ENCODE peak calls at places on chromosomes 5 and 9, in ten cellular contexts. S is right cardiac atrium; N is left lung; Z is naive thymus-derived CD4-positive, alpha-beta T cell; G is effector memory CD8-positive, alpha-beta T cell; R is heart left ventricle; J is activated T-cell treated with anti-CD3 and anti-CD28 coated beads, Interleukin-2, amount 50 U/mL, for 4 hours; B is gastrocnemius medialis; E is activated CD8-positive, alpha-beta T cell treated with anti-CD3 and anti-CD28 coated beads, Interleukin-2, amount 10 ng/mL, durations not matched to agents 7 days and 5 days; V is left cardiac atrium. A is an unnamed sample.

GRCh38 chr9:37719526-37719925 is 34.1 kb upstream of the TRMT10B start:
- ATAC-seq in E (no peak), R (no peak), S (no peak), G (no peak), B (no peak), Z (no peak), J (no peak), V (no peak), N (no peak), A (no peak)

GRCh38 chr5:10633271-10634049 is 69.6 kb downstream of the ANKRD33B start:
- ATAC-seq in Z (no peak), E (peak), R (peak), V (no peak), S (no peak), J (no peak), N (no peak), B (no peak), G (peak), A (no peak)

GRCh38 chr9:34717996-34718614 is 8.2 kb upstream of the CCL21 start:
- ATAC-seq in R (no peak), J (no peak), G (no peak), E (no peak), Z (no peak), N (peak), S (peak), B (no peak), V (no peak), A (no peak)

GRCh38 chr9:79629721-79630120 is 58.0 kb downstream of the TLE4 start:
- ATAC-seq in G (no peak), J (no peak), V (no peak), N (no peak), S (no peak), Z (no peak), R (no peak), B (no peak), E (no peak), A (no peak)

GRCh38 chr5:160968480-160968879 is 116.5 kb upstream of the ATP10B start:
- ATAC-seq in J (no peak), S (no peak), G (no peak), N (no peak), E (no peak), B (no peak), V (no peak), R (no peak), Z (no peak), A (no peak)

GRCh38 chr5:103132684-103133083 is 12.6 kb downstream of the PPIP5K2 start:
- ATAC-seq in E (no peak), Z (no peak), J (no peak), N (no peak), G (no peak), V (no peak), S (no peak), R (no peak), B (no peak), A (no peak)

GRCh38 chr9:87156247-87156646 is 208.9 kb upstream of the GAS1 start:
- ATAC-seq in R (no peak), V (no peak), S (no peak), Z (no peak), N (no peak), J (no peak), B (no peak), G (no peak), E (no peak), A (no peak)

GRCh38 chr9:77307166-77307565 is 129.8 kb downstream of the VPS13A start:
- ATAC-seq in N (no peak), R (no peak), V (no peak), J (no peak), G (no peak), B (no peak), Z (no peak), S (no peak), E (no peak), A (no peak)

GRCh38 chr5:73820321-73820720 is 194.3 kb downstream of the ARHGEF28 start:
- ATAC-seq in R (no peak), Z (no peak), J (no peak), N (no peak), B (no peak), E (no peak), S (no peak), V (no peak), G (no peak), A (no peak)

GRCh38 chr9:33923998-33924701 is 107.2 kb downstream of the UBE2R2 start:
- ATAC-seq in B (no peak), E (no peak), S (no peak), V (no peak), J (no peak), Z (peak), R (peak), N (no peak), G (no peak), A (no peak)

GRCh38 chr5:132877938-132878337 is 4.5 kb downstream of the LEAP2 start:
- ATAC-seq in V (peak), J (no peak), E (no peak), S (peak), N (peak), B (peak), R (peak), G (no peak), Z (no peak), A (no peak)

GRCh38 chr5:56310711-56311204 is 77.6 kb upstream of the ANKRD55 start:
- ATAC-seq in Z (no peak), S (peak), N (peak), E (no peak), J (no peak), V (peak), B (no peak), G (no peak), R (peak), A (no peak)

GRCh38 chr9:135803441-135803840 is 101.5 kb downstream of the KCNT1 start:
- ATAC-seq in S (no peak), B (no peak), J (no peak), N (no peak), V (no peak), R (no peak), E (no peak), Z (no peak), G (no peak), A (no peak)

GRCh38 chr5:79588645-79589044 is 23.6 kb upstream of the TENT2 start:
- ATAC-seq in S (no peak), V (no peak), G (no peak), E (no peak), B (no peak), R (no peak), N (no peak), J (peak), Z (no peak), A (no peak)

GRCh38 chr5:75006821-75007536 is 45.4 kb downstream of the GCNT4 start:
- ATAC-seq in N (no peak), R (no peak), B (no peak), S (no peak), J (no peak), G (no peak), E (no peak), Z (no peak), V (no peak), A (no peak)

GRCh38 chr9:95032580-95033298 is 284.8 kb downstream of the FANCC start:
- ATAC-seq in Z (no peak), N (peak), R (peak), V (peak), E (no peak), S (peak), G (no peak), B (peak), J (no peak), A (no peak)

GRCh38 chr5:6761333-6761732 is 48.1 kb downstream of the TENT4A start:
- ATAC-seq in J (no peak), G (no peak), N (no peak), R (no peak), E (no peak), Z (no peak), S (no peak), V (no peak), B (no peak), A (no peak)

GRCh38 chr9:132214027-132214622 is 52.3 kb downstream of the NTNG2 start:
- ATAC-seq in J (no peak), G (no peak), V (peak), Z (no peak), B (peak), N (peak), R (peak), E (no peak), S (peak), A (no peak)

GRCh38 chr9:16057541-16057940 is 504.7 kb downstream of the CCDC171 start:
- ATAC-seq in N (no peak), B (no peak), E (no peak), G (no peak), J (no peak), S (no peak), Z (no peak), V (no peak), R (no peak), A (no peak)

GRCh38 chr9:131889437-131890244 is 149.8 kb upstream of the RAPGEF1 start:
- ATAC-seq in E (no peak), R (peak), N (no peak), G (no peak), V (peak), S (peak), B (no peak), Z (no peak), J (no peak), A (no peak)

GRCh38 chr9:92952861-92953620 is 5.7 kb downstream of the FGD3 start:
- ATAC-seq in V (no peak), J (no peak), B (no peak), Z (no peak), N (peak), G (no peak), E (no peak), S (no peak), R (no peak), A (no peak)

GRCh38 chr5:34657550-34657921 is 1.4 kb downstream of the RAI14 start:
- ATAC-seq in N (peak), E (no peak), V (peak), R (peak), S (no peak), J (no peak), B (no peak), Z (no peak), G (no peak), A (no peak)

GRCh38 chr5:96300986-96301385 is 132.1 kb downstream of the PCSK1 start:
- ATAC-seq in Z (peak), S (no peak), B (no peak), N (no peak), J (no peak), V (no peak), R (no peak), G (no peak), E (no peak), A (no peak)

GRCh38 chr5:15594922-15595568 is 95.1 kb downstream of the FBXL7 start:
- ATAC-seq in G (no peak), J (no peak), B (no peak), E (no peak), V (no peak), N (no peak), R (no peak), S (no peak), Z (no peak), A (no peak)

GRCh38 chr9:134055981-134056461 is 11.8 kb downstream of the BRD3 start:
- ATAC-seq in J (no peak), R (peak), N (peak), Z (no peak), V (peak), B (peak), G (no peak), E (no peak), S (peak), A (no peak)

GRCh38 chr5:78546597-78546996 is 102.0 kb downstream of the LHFPL2 start:
- ATAC-seq in Z (no peak), S (no peak), V (no peak), N (no peak), B (no peak), J (no peak), E (no peak), R (no peak), G (no peak), A (no peak)

GRCh38 chr5:53560028-53560427 is 411 bp upstream of the NDUFS4 start:
- ATAC-seq in N (peak), Z (no peak), S (peak), E (no peak), G (peak), R (peak), J (no peak), B (no peak), V (peak), A (no peak)

GRCh38 chr9:98943682-98944129 is at the start of gene COL15A1:
- ATAC-seq in B (no peak), V (peak), S (peak), J (peak), E (peak), Z (no peak), G (no peak), R (peak), N (peak), A (peak)

GRCh38 chr9:98575379-98576346 is 133.1 kb downstream of the GABBR2 start:
- ATAC-seq in B (no peak), Z (peak), G (peak), J (peak), S (no peak), V (no peak), N (no peak), E (peak), R (no peak), A (peak)

GRCh38 chr5:178057839-178058238 is 55.5 kb upstream of the N4BP3 start:
- ATAC-seq in J (no peak), N (no peak), R (no peak), Z (no peak), G (no peak), B (no peak), E (no peak), S (no peak), V (no peak), A (no peak)

GRCh38 chr9:22170162-22170932 is 161.2 kb upstream of the CDKN2B start:
- ATAC-seq in S (no peak), G (no peak), N (no peak), Z (no peak), R (no peak), V (no peak), J (no peak), E (no peak), B (no peak), A (peak)